ENCODE peak calls at places on chromosomes 16 and 17, in seven cellular contexts. One of them, this sample, is unnamed.

GRCh38 chr16:85562102-85562786 is 50.9 kb upstream of the GSE1 start:
- DNase-seq in astrocyte of the cerebellum: no peak
- DNase-seq in heart right ventricle: no peak
- DNase-seq in ascending aorta: no peak
- DNase-seq in AG09319: no peak
- DNase-seq in thoracic aorta: no peak
- DNase-seq in fibroblast of lung: no peak
- DNase-seq in this sample: no peak

GRCh38 chr16:49527621-49528020 is 154.0 kb downstream of the C16orf78 start:
- DNase-seq in astrocyte of the cerebellum: no peak
- DNase-seq in heart right ventricle: no peak
- DNase-seq in ascending aorta: no peak
- DNase-seq in AG09319: no peak
- DNase-seq in thoracic aorta: no peak
- DNase-seq in fibroblast of lung: peak; percentile 6
- DNase-seq in this sample: peak; percentile 14

GRCh38 chr17:41069031-41069430 is 3.4 kb upstream of the KRTAP2-4 start:
- DNase-seq in astrocyte of the cerebellum: no peak
- DNase-seq in heart right ventricle: no peak
- DNase-seq in ascending aorta: no peak
- DNase-seq in AG09319: no peak
- DNase-seq in thoracic aorta: no peak
- DNase-seq in fibroblast of lung: no peak
- DNase-seq in this sample: no peak

GRCh38 chr17:72672729-72673128 is 419.8 kb downstream of the SLC39A11 start:
- DNase-seq in astrocyte of the cerebellum: no peak
- DNase-seq in heart right ventricle: no peak
- DNase-seq in ascending aorta: no peak
- DNase-seq in AG09319: no peak
- DNase-seq in thoracic aorta: no peak
- DNase-seq in fibroblast of lung: no peak
- DNase-seq in this sample: no peak

GRCh38 chr16:17412221-17412620 is 58.5 kb downstream of the XYLT1 start:
- DNase-seq in astrocyte of the cerebellum: peak; percentile 78
- DNase-seq in heart right ventricle: no peak
- DNase-seq in ascending aorta: no peak
- DNase-seq in AG09319: peak; percentile 29
- DNase-seq in thoracic aorta: no peak
- DNase-seq in fibroblast of lung: peak; percentile 24
- DNase-seq in this sample: peak; percentile 74

GRCh38 chr17:752620-753219 is 656 bp upstream of the GEMIN4 start:
- DNase-seq in astrocyte of the cerebellum: peak; percentile 26
- DNase-seq in heart right ventricle: peak; percentile 76
- DNase-seq in ascending aorta: no peak
- DNase-seq in AG09319: no peak
- DNase-seq in thoracic aorta: peak; percentile 46
- DNase-seq in fibroblast of lung: peak; percentile 73
- DNase-seq in this sample: peak; percentile 73

GRCh38 chr17:42182927-42183734 is 2.1 kb downstream of the HCRT start:
- DNase-seq in astrocyte of the cerebellum: no peak
- DNase-seq in heart right ventricle: no peak
- DNase-seq in ascending aorta: no peak
- DNase-seq in AG09319: no peak
- DNase-seq in thoracic aorta: no peak
- DNase-seq in fibroblast of lung: peak; percentile 50
- DNase-seq in this sample: peak; percentile 28

GRCh38 chr17:44353656-44354331 is 8.7 kb downstream of the GRN start:
- DNase-seq in astrocyte of the cerebellum: no peak
- DNase-seq in heart right ventricle: no peak
- DNase-seq in ascending aorta: no peak
- DNase-seq in AG09319: no peak
- DNase-seq in thoracic aorta: no peak
- DNase-seq in fibroblast of lung: no peak
- DNase-seq in this sample: no peak

GRCh38 chr16:29824589-29825144 is 4.4 kb downstream of the MVP start:
- DNase-seq in astrocyte of the cerebellum: peak; percentile 45
- DNase-seq in heart right ventricle: no peak
- DNase-seq in ascending aorta: no peak
- DNase-seq in AG09319: no peak
- DNase-seq in thoracic aorta: no peak
- DNase-seq in fibroblast of lung: peak; percentile 86
- DNase-seq in this sample: peak; percentile 90

GRCh38 chr16:70432800-70433455 is 6.0 kb downstream of the ST3GAL2 start:
- DNase-seq in astrocyte of the cerebellum: no peak
- DNase-seq in heart right ventricle: no peak
- DNase-seq in ascending aorta: no peak
- DNase-seq in AG09319: no peak
- DNase-seq in thoracic aorta: no peak
- DNase-seq in fibroblast of lung: peak; percentile 17
- DNase-seq in this sample: peak; percentile 39

GRCh38 chr17:77889135-77889505 is 69.4 kb upstream of the TNRC6C start:
- DNase-seq in astrocyte of the cerebellum: no peak
- DNase-seq in heart right ventricle: no peak
- DNase-seq in ascending aorta: no peak
- DNase-seq in AG09319: no peak
- DNase-seq in thoracic aorta: no peak
- DNase-seq in fibroblast of lung: no peak
- DNase-seq in this sample: no peak

GRCh38 chr16:87465306-87465705 is 27.5 kb downstream of the ZCCHC14 start:
- DNase-seq in astrocyte of the cerebellum: peak; percentile 65
- DNase-seq in heart right ventricle: peak; percentile 76
- DNase-seq in ascending aorta: peak; percentile 77
- DNase-seq in AG09319: peak; percentile 80
- DNase-seq in thoracic aorta: peak; percentile 53
- DNase-seq in fibroblast of lung: peak; percentile 92
- DNase-seq in this sample: peak; percentile 93

GRCh38 chr17:81295678-81296381 is 723 bp upstream of the SLC38A10 start:
- DNase-seq in astrocyte of the cerebellum: no peak
- DNase-seq in heart right ventricle: no peak
- DNase-seq in ascending aorta: no peak
- DNase-seq in AG09319: no peak
- DNase-seq in thoracic aorta: no peak
- DNase-seq in fibroblast of lung: peak; percentile 32
- DNase-seq in this sample: peak; percentile 26

GRCh38 chr16:55014022-55014421 is 83.4 kb downstream of the IRX5 start:
- DNase-seq in astrocyte of the cerebellum: no peak
- DNase-seq in heart right ventricle: no peak
- DNase-seq in ascending aorta: no peak
- DNase-seq in AG09319: no peak
- DNase-seq in thoracic aorta: no peak
- DNase-seq in fibroblast of lung: no peak
- DNase-seq in this sample: no peak

GRCh38 chr17:44376124-44376523 is 12.5 kb upstream of the FAM171A2 start:
- DNase-seq in astrocyte of the cerebellum: no peak
- DNase-seq in heart right ventricle: peak; percentile 64
- DNase-seq in ascending aorta: no peak
- DNase-seq in AG09319: no peak
- DNase-seq in thoracic aorta: no peak
- DNase-seq in fibroblast of lung: peak; percentile 68
- DNase-seq in this sample: peak; percentile 55

GRCh38 chr16:88264641-88265285 is 118.0 kb upstream of the ZNF469 start:
- DNase-seq in astrocyte of the cerebellum: peak; percentile 78
- DNase-seq in heart right ventricle: peak; percentile 93
- DNase-seq in ascending aorta: peak; percentile 87
- DNase-seq in AG09319: peak; percentile 69
- DNase-seq in thoracic aorta: peak; percentile 94
- DNase-seq in fibroblast of lung: peak; percentile 94
- DNase-seq in this sample: peak; percentile 91

GRCh38 chr16:4859190-4859899 is 12.1 kb downstream of the UBN1 start:
- DNase-seq in astrocyte of the cerebellum: no peak
- DNase-seq in heart right ventricle: no peak
- DNase-seq in ascending aorta: no peak
- DNase-seq in AG09319: no peak
- DNase-seq in thoracic aorta: no peak
- DNase-seq in fibroblast of lung: no peak
- DNase-seq in this sample: no peak

GRCh38 chr17:40910441-40910841 is 25.4 kb upstream of the KRT20 start:
- DNase-seq in astrocyte of the cerebellum: no peak
- DNase-seq in heart right ventricle: no peak
- DNase-seq in ascending aorta: no peak
- DNase-seq in AG09319: peak; percentile 28
- DNase-seq in thoracic aorta: no peak
- DNase-seq in fibroblast of lung: peak; percentile 49
- DNase-seq in this sample: peak; percentile 77

GRCh38 chr17:31310260-31310659 is 3.6 kb downstream of the EVI2B start:
- DNase-seq in astrocyte of the cerebellum: no peak
- DNase-seq in heart right ventricle: no peak
- DNase-seq in ascending aorta: no peak
- DNase-seq in AG09319: no peak
- DNase-seq in thoracic aorta: no peak
- DNase-seq in fibroblast of lung: no peak
- DNase-seq in this sample: no peak

GRCh38 chr17:77999413-78000173 is 41.1 kb downstream of the TNRC6C start:
- DNase-seq in astrocyte of the cerebellum: no peak
- DNase-seq in heart right ventricle: no peak
- DNase-seq in ascending aorta: no peak
- DNase-seq in AG09319: no peak
- DNase-seq in thoracic aorta: no peak
- DNase-seq in fibroblast of lung: peak; percentile 25
- DNase-seq in this sample: peak; percentile 40

GRCh38 chr17:81282141-81282540 is 13.0 kb downstream of the SLC38A10 start:
- DNase-seq in astrocyte of the cerebellum: no peak
- DNase-seq in heart right ventricle: no peak
- DNase-seq in ascending aorta: no peak
- DNase-seq in AG09319: no peak
- DNase-seq in thoracic aorta: no peak
- DNase-seq in fibroblast of lung: no peak
- DNase-seq in this sample: no peak

GRCh38 chr17:75764711-75765421 is at the start of gene GALK1:
- DNase-seq in astrocyte of the cerebellum: no peak
- DNase-seq in heart right ventricle: peak; percentile 73
- DNase-seq in ascending aorta: no peak
- DNase-seq in AG09319: no peak
- DNase-seq in thoracic aorta: no peak
- DNase-seq in fibroblast of lung: peak; percentile 62
- DNase-seq in this sample: peak; percentile 55

GRCh38 chr17:78407387-78407990 is 29.0 kb downstream of the PGS1 start:
- DNase-seq in astrocyte of the cerebellum: no peak
- DNase-seq in heart right ventricle: no peak
- DNase-seq in ascending aorta: no peak
- DNase-seq in AG09319: no peak
- DNase-seq in thoracic aorta: no peak
- DNase-seq in fibroblast of lung: no peak
- DNase-seq in this sample: no peak

GRCh38 chr16:23504453-23505179 is 5.7 kb downstream of the GGA2 start:
- DNase-seq in astrocyte of the cerebellum: peak; percentile 94
- DNase-seq in heart right ventricle: peak; percentile 16
- DNase-seq in ascending aorta: peak; percentile 75
- DNase-seq in AG09319: peak; percentile 7
- DNase-seq in thoracic aorta: peak; percentile 59
- DNase-seq in fibroblast of lung: peak; percentile 86
- DNase-seq in this sample: peak; percentile 84

GRCh38 chr16:51538707-51539604 is 387.9 kb upstream of the SALL1 start:
- DNase-seq in astrocyte of the cerebellum: peak; percentile 85
- DNase-seq in heart right ventricle: no peak
- DNase-seq in ascending aorta: no peak
- DNase-seq in AG09319: no peak
- DNase-seq in thoracic aorta: no peak
- DNase-seq in fibroblast of lung: peak; percentile 93
- DNase-seq in this sample: peak; percentile 80

GRCh38 chr17:51006601-51007000 is 114.1 kb downstream of the SPAG9 start:
- DNase-seq in astrocyte of the cerebellum: peak; percentile 4
- DNase-seq in heart right ventricle: no peak
- DNase-seq in ascending aorta: no peak
- DNase-seq in AG09319: no peak
- DNase-seq in thoracic aorta: no peak
- DNase-seq in fibroblast of lung: no peak
- DNase-seq in this sample: peak; percentile 50

GRCh38 chr16:14658063-14658462 is 25.3 kb downstream of the BFAR start:
- DNase-seq in astrocyte of the cerebellum: no peak
- DNase-seq in heart right ventricle: no peak
- DNase-seq in ascending aorta: no peak
- DNase-seq in AG09319: no peak
- DNase-seq in thoracic aorta: no peak
- DNase-seq in fibroblast of lung: no peak
- DNase-seq in this sample: no peak

GRCh38 chr17:54180919-54181318 is 358.2 kb downstream of the KIF2B start:
- DNase-seq in astrocyte of the cerebellum: no peak
- DNase-seq in heart right ventricle: no peak
- DNase-seq in ascending aorta: no peak
- DNase-seq in AG09319: no peak
- DNase-seq in thoracic aorta: no peak
- DNase-seq in fibroblast of lung: no peak
- DNase-seq in this sample: no peak

GRCh38 chr16:55367796-55368195 is 43.8 kb downstream of the IRX6 start:
- DNase-seq in astrocyte of the cerebellum: peak; percentile 5
- DNase-seq in heart right ventricle: no peak
- DNase-seq in ascending aorta: no peak
- DNase-seq in AG09319: no peak
- DNase-seq in thoracic aorta: no peak
- DNase-seq in fibroblast of lung: no peak
- DNase-seq in this sample: peak; percentile 75

GRCh38 chr17:2173005-2173404 is 118.1 kb downstream of the HIC1 start:
- DNase-seq in astrocyte of the cerebellum: no peak
- DNase-seq in heart right ventricle: peak; percentile 48
- DNase-seq in ascending aorta: no peak
- DNase-seq in AG09319: no peak
- DNase-seq in thoracic aorta: no peak
- DNase-seq in fibroblast of lung: peak; percentile 60
- DNase-seq in this sample: peak; percentile 56
- TF ChIP-seq CTCF in astrocyte of the cerebellum: no peak
- TF ChIP-seq CTCF in heart right ventricle: no peak
- TF ChIP-seq CTCF in ascending aorta: no peak
- TF ChIP-seq CTCF in AG09319: no peak
- TF ChIP-seq CTCF in thoracic aorta: no peak
- TF ChIP-seq CTCF in fibroblast of lung: no peak
- TF ChIP-seq CTCF in this sample: no peak

DNA sequence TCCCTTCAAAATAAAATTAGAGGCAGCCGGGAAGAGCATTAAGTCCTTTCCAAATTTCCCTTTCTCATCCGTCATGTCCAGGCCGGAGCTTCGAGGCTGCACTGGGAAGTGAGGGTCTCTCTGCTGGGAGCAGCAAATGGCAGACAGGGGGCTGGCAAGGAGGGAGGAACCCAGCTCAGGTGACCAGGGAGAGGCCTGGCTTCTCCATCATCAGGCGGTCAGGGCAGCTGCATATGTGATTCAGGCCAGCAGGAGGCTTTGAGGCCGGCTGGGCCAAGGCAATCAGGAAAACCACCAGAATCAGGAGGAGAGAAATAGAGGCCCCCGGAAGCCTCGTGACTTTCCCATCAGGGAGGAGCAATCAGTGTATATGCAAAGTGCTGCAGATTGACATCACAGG is 85.0 kb upstream of the RPL38 start:
- DNase-seq in astrocyte of the cerebellum: no peak
- DNase-seq in heart right ventricle: no peak
- DNase-seq in ascending aorta: no peak
- DNase-seq in AG09319: no peak
- DNase-seq in thoracic aorta: no peak
- DNase-seq in fibroblast of lung: no peak
- DNase-seq in this sample: no peak
- TF ChIP-seq CTCF in astrocyte of the cerebellum: peak; percentile 12
- TF ChIP-seq CTCF in heart right ventricle: no peak
- TF ChIP-seq CTCF in ascending aorta: no peak
- TF ChIP-seq CTCF in AG09319: no peak
- TF ChIP-seq CTCF in thoracic aorta: no peak
- TF ChIP-seq CTCF in fibroblast of lung: no peak
- TF ChIP-seq CTCF in this sample: no peak

GRCh38 chr17:67467500-67468481 is 90.7 kb downstream of the PITPNC1 start:
- DNase-seq in astrocyte of the cerebellum: no peak
- DNase-seq in heart right ventricle: no peak
- DNase-seq in ascending aorta: no peak
- DNase-seq in AG09319: no peak
- DNase-seq in thoracic aorta: no peak
- DNase-seq in fibroblast of lung: no peak
- DNase-seq in this sample: no peak
- TF ChIP-seq CTCF in astrocyte of the cerebellum: no peak
- TF ChIP-seq CTCF in heart right ventricle: no peak
- TF ChIP-seq CTCF in ascending aorta: no peak
- TF ChIP-seq CTCF in AG09319: no peak
- TF ChIP-seq CTCF in thoracic aorta: no peak
- TF ChIP-seq CTCF in fibroblast of lung: no peak
- TF ChIP-seq CTCF in this sample: no peak

GRCh38 chr17:21089145-21089544 is 37.6 kb upstream of the DHRS7B start:
- DNase-seq in astrocyte of the cerebellum: no peak
- DNase-seq in heart right ventricle: no peak
- DNase-seq in ascending aorta: no peak
- DNase-seq in AG09319: no peak
- DNase-seq in thoracic aorta: no peak
- DNase-seq in fibroblast of lung: no peak
- DNase-seq in this sample: no peak
- TF ChIP-seq CTCF in astrocyte of the cerebellum: no peak
- TF ChIP-seq CTCF in heart right ventricle: no peak
- TF ChIP-seq CTCF in ascending aorta: no peak
- TF ChIP-seq CTCF in AG09319: no peak
- TF ChIP-seq CTCF in thoracic aorta: no peak
- TF ChIP-seq CTCF in fibroblast of lung: no peak
- TF ChIP-seq CTCF in this sample: no peak